ENCODE peak calls at places on chromosomes 7 and 10, in four cellular contexts. One of them, this sample, is unnamed.

GRCh38 chr7:137734221-137734620 is 112.6 kb downstream of the DGKI start:
- DNase-seq in GM23338: no peak
- DNase-seq in PC-3: no peak
- DNase-seq in neural progenitor cell: no peak
- DNase-seq in this sample: peak

GRCh38 chr7:115289966-115290365 is 368.1 kb downstream of the MDFIC start:
- DNase-seq in GM23338: no peak
- DNase-seq in neural progenitor cell: no peak
- DNase-seq in PC-3: no peak
- DNase-seq in this sample: peak

GRCh38 chr10:79123547-79123963 is 54.8 kb downstream of the ZMIZ1 start:
- DNase-seq in PC-3: no peak
- DNase-seq in neural progenitor cell: no peak
- DNase-seq in GM23338: no peak
- DNase-seq in this sample: no peak

GRCh38 chr10:91043173-91043910 is 122.5 kb upstream of the ANKRD1 start:
- DNase-seq in PC-3: peak
- DNase-seq in GM23338: peak
- DNase-seq in neural progenitor cell: peak
- DNase-seq in this sample: peak

GRCh38 chr7:124940306-124940705 is 10.7 kb upstream of the POT1 start:
- DNase-seq in PC-3: no peak
- DNase-seq in neural progenitor cell: no peak
- DNase-seq in GM23338: no peak
- DNase-seq in this sample: peak

GRCh38 chr7:156459582-156459981 is 181.0 kb upstream of the RNF32 start:
- DNase-seq in PC-3: no peak
- DNase-seq in neural progenitor cell: no peak
- DNase-seq in GM23338: no peak
- DNase-seq in this sample: no peak

GRCh38 chr10:61160253-61160652 is 216.3 kb upstream of the RHOBTB1 start:
- DNase-seq in neural progenitor cell: no peak
- DNase-seq in GM23338: no peak
- DNase-seq in PC-3: no peak
- DNase-seq in this sample: no peak

GRCh38 chr10:43255644-43256431 is 11.0 kb downstream of the RASGEF1A start:
- DNase-seq in PC-3: peak
- DNase-seq in GM23338: peak
- DNase-seq in neural progenitor cell: peak
- DNase-seq in this sample: peak

GRCh38 chr7:43758861-43759683 is 592 bp downstream of the BLVRA start:
- DNase-seq in PC-3: peak
- DNase-seq in neural progenitor cell: peak
- DNase-seq in GM23338: peak
- DNase-seq in this sample: peak

GRCh38 chr10:132631348-132631735 is 93.8 kb downstream of the INPP5A start:
- DNase-seq in neural progenitor cell: no peak
- DNase-seq in PC-3: no peak
- DNase-seq in GM23338: no peak
- DNase-seq in this sample: peak

GRCh38 chr7:143485500-143485899 is 7.8 kb downstream of the TAS2R41 start:
- DNase-seq in PC-3: no peak
- DNase-seq in neural progenitor cell: no peak
- DNase-seq in GM23338: no peak
- DNase-seq in this sample: peak

GRCh38 chr7:11786186-11786585 is 45.8 kb downstream of the THSD7A start:
- DNase-seq in neural progenitor cell: peak
- DNase-seq in PC-3: peak
- DNase-seq in GM23338: peak
- DNase-seq in this sample: no peak

GRCh38 chr7:72267291-72267800 is 144.8 kb downstream of the CALN1 start:
- DNase-seq in PC-3: no peak
- DNase-seq in GM23338: no peak
- DNase-seq in neural progenitor cell: no peak
- DNase-seq in this sample: no peak

GRCh38 chr7:31633454-31633853 is 53.6 kb upstream of the PPP1R17 start:
- DNase-seq in neural progenitor cell: no peak
- DNase-seq in PC-3: peak
- DNase-seq in GM23338: no peak
- DNase-seq in this sample: peak

GRCh38 chr7:81618400-81619014 is 151.3 kb downstream of the HGF start:
- DNase-seq in GM23338: peak
- DNase-seq in neural progenitor cell: no peak
- DNase-seq in PC-3: peak
- DNase-seq in this sample: peak

GRCh38 chr10:12107781-12108180 is 21.7 kb upstream of the SEC61A2 start:
- DNase-seq in neural progenitor cell: no peak
- DNase-seq in GM23338: no peak
- DNase-seq in PC-3: no peak
- DNase-seq in this sample: no peak

GRCh38 chr7:818031-818699 is 14.1 kb upstream of the SUN1 start:
- DNase-seq in PC-3: peak
- DNase-seq in GM23338: peak
- DNase-seq in neural progenitor cell: no peak
- DNase-seq in this sample: peak

GRCh38 chr7:73850781-73851207 is 8.5 kb upstream of the METTL27 start:
- DNase-seq in neural progenitor cell: no peak
- DNase-seq in PC-3: peak
- DNase-seq in GM23338: no peak
- DNase-seq in this sample: peak

GRCh38 chr7:39609462-39610149 is 13.8 kb upstream of the RALA start:
- DNase-seq in PC-3: no peak
- DNase-seq in neural progenitor cell: peak
- DNase-seq in GM23338: peak
- DNase-seq in this sample: peak

GRCh38 chr7:110061387-110061786 is 1029.5 kb upstream of the LRRN3 start:
- DNase-seq in neural progenitor cell: no peak
- DNase-seq in PC-3: no peak
- DNase-seq in GM23338: no peak
- DNase-seq in this sample: no peak

GRCh38 chr7:41478187-41478586 is 224.7 kb downstream of the INHBA start:
- DNase-seq in PC-3: no peak
- DNase-seq in neural progenitor cell: no peak
- DNase-seq in GM23338: no peak
- DNase-seq in this sample: no peak

GRCh38 chr10:111122127-111122526 is 45.3 kb downstream of the ADRA2A start:
- DNase-seq in PC-3: no peak
- DNase-seq in GM23338: no peak
- DNase-seq in neural progenitor cell: no peak
- DNase-seq in this sample: no peak

GRCh38 chr10:112585960-112586359 is 138.9 kb downstream of the VTI1A start:
- DNase-seq in PC-3: no peak
- DNase-seq in GM23338: no peak
- DNase-seq in neural progenitor cell: no peak
- DNase-seq in this sample: peak

GRCh38 chr10:35722226-35722625 is 80.1 kb upstream of the FZD8 start:
- DNase-seq in neural progenitor cell: no peak
- DNase-seq in PC-3: no peak
- DNase-seq in GM23338: no peak
- DNase-seq in this sample: no peak

GRCh38 chr10:43863859-43864591 is 215.3 kb upstream of the ZNF32 start:
- DNase-seq in PC-3: peak
- DNase-seq in GM23338: no peak
- DNase-seq in neural progenitor cell: no peak
- DNase-seq in this sample: peak

GRCh38 chr7:125606661-125607060 is 677.0 kb upstream of the POT1 start:
- DNase-seq in GM23338: no peak
- DNase-seq in neural progenitor cell: no peak
- DNase-seq in PC-3: no peak
- DNase-seq in this sample: no peak

GRCh38 chr7:87505122-87505521 is 29.6 kb upstream of the ABCB4 start:
- DNase-seq in neural progenitor cell: no peak
- DNase-seq in GM23338: no peak
- DNase-seq in PC-3: peak
- DNase-seq in this sample: no peak

GRCh38 chr7:142867398-142868187 is 12.7 kb downstream of the EPHB6 start:
- DNase-seq in PC-3: no peak
- DNase-seq in neural progenitor cell: no peak
- DNase-seq in GM23338: no peak
- DNase-seq in this sample: no peak

GRCh38 chr7:68507644-68508043 is 1090.6 kb upstream of the AUTS2 start:
- DNase-seq in GM23338: no peak
- DNase-seq in PC-3: no peak
- DNase-seq in neural progenitor cell: no peak
- DNase-seq in this sample: no peak

GRCh38 chr7:1193593-1194424 is 33.8 kb upstream of the ZFAND2A start:
- DNase-seq in PC-3: peak
- DNase-seq in GM23338: peak
- DNase-seq in neural progenitor cell: peak
- DNase-seq in this sample: peak

GRCh38 chr10:24209946-24210491 is 1.1 kb downstream of the KIAA1217 start:
- DNase-seq in neural progenitor cell: no peak
- DNase-seq in PC-3: peak
- DNase-seq in GM23338: no peak
- DNase-seq in this sample: peak

GRCh38 chr10:80452688-80453391 is 1.3 kb upstream of the TSPAN14 start:
- DNase-seq in neural progenitor cell: no peak
- DNase-seq in PC-3: no peak
- DNase-seq in GM23338: no peak
- DNase-seq in this sample: no peak

GRCh38 chr7:19552576-19552975 is 156.3 kb downstream of the POLR1F start:
- DNase-seq in neural progenitor cell: no peak
- DNase-seq in GM23338: no peak
- DNase-seq in PC-3: no peak
- DNase-seq in this sample: no peak
- TF ChIP-seq EZH2phosphoT487 in neural progenitor cell: no peak
- TF ChIP-seq EZH2phosphoT487 in GM23338: no peak
- TF ChIP-seq EZH2phosphoT487 in PC-3: no peak
- TF ChIP-seq EZH2phosphoT487 in this sample: no peak

GRCh38 chr7:2924866-2925840 is 81.0 kb upstream of the GNA12 start:
- DNase-seq in neural progenitor cell: no peak
- DNase-seq in PC-3: no peak
- DNase-seq in GM23338: no peak
- DNase-seq in this sample: no peak

GRCh38 chr7:2926898-2927405 is 82.8 kb upstream of the GNA12 start:
- DNase-seq in PC-3: no peak
- DNase-seq in GM23338: no peak
- DNase-seq in neural progenitor cell: no peak
- DNase-seq in this sample: no peak

GRCh38 chr7:2928256-2928612 is 84.1 kb upstream of the GNA12 start:
- DNase-seq in neural progenitor cell: no peak
- DNase-seq in PC-3: no peak
- DNase-seq in GM23338: no peak
- DNase-seq in this sample: no peak

GRCh38 chr7:2927592-2927991 is 83.5 kb upstream of the GNA12 start:
- DNase-seq in neural progenitor cell: no peak
- DNase-seq in GM23338: no peak
- DNase-seq in PC-3: no peak
- DNase-seq in this sample: no peak

DNA sequence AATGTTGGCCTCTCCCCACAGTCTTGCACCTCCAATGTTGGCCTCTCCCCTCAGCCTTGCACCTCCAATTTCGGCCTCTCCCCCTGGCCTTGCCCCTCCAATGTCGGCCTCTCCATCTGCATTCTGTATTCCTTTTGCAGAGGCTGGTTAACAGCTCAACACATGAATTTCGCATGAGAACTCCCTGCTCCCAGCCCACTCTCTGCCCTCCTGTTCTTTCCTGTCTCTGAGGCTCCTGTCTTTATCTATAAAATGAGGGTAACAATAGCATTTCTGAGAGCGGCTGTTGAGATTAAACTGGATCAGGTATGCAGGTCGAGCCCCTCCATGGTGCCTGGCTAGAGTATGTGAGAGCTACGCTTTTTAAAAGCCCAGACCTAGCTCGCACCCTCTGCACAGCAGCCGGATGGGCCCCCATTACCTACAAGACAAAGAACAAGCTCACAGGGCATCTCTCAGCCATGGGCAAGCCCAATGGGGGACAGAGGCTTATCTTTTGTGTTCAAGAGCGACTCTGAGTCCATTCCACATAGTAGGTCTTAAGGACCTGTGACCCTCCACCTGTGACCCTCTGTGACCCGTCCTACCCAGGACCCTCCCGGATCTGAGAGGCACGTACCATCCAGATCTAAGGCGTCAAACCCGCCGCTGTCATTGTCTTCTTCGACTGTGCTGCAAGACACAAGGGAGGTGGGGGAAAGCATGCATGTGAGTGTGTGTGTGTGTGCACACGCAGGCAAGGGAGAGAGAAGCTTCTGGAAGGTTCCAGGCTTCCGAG is 82.2 kb upstream of the GNA12 start:
- DNase-seq in PC-3: no peak
- DNase-seq in neural progenitor cell: no peak
- DNase-seq in GM23338: no peak
- DNase-seq in this sample: no peak
- TF ChIP-seq EZH2phosphoT487 in PC-3: no peak
- TF ChIP-seq EZH2phosphoT487 in neural progenitor cell: no peak
- TF ChIP-seq EZH2phosphoT487 in GM23338: no peak
- TF ChIP-seq EZH2phosphoT487 in this sample: no peak

DNA sequence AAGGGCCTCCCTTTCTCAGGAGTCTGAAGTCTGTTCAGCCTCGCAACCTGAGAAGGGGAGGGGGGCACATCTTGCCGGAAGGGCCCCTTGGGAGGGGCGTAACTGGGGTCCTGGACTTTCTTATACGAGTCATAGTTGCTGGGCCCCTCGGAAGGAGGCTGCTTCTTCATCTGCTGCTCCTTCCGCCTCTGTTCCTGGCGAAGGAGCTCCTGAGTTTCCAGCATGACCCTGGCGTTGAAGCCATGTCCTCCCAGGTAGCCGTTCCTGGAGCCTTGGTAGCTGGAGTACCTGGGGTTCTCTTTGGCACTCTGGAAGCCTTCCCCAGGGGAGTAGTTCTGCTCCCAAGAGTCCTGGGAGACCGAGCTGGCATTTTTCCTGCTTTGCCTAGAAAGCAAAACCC is 703.9 kb downstream of the PARD3 start:
- DNase-seq in GM23338: no peak
- DNase-seq in PC-3: no peak
- DNase-seq in neural progenitor cell: no peak
- DNase-seq in this sample: no peak
- TF ChIP-seq EZH2phosphoT487 in GM23338: no peak
- TF ChIP-seq EZH2phosphoT487 in PC-3: no peak
- TF ChIP-seq EZH2phosphoT487 in neural progenitor cell: no peak
- TF ChIP-seq EZH2phosphoT487 in this sample: no peak

DNA sequence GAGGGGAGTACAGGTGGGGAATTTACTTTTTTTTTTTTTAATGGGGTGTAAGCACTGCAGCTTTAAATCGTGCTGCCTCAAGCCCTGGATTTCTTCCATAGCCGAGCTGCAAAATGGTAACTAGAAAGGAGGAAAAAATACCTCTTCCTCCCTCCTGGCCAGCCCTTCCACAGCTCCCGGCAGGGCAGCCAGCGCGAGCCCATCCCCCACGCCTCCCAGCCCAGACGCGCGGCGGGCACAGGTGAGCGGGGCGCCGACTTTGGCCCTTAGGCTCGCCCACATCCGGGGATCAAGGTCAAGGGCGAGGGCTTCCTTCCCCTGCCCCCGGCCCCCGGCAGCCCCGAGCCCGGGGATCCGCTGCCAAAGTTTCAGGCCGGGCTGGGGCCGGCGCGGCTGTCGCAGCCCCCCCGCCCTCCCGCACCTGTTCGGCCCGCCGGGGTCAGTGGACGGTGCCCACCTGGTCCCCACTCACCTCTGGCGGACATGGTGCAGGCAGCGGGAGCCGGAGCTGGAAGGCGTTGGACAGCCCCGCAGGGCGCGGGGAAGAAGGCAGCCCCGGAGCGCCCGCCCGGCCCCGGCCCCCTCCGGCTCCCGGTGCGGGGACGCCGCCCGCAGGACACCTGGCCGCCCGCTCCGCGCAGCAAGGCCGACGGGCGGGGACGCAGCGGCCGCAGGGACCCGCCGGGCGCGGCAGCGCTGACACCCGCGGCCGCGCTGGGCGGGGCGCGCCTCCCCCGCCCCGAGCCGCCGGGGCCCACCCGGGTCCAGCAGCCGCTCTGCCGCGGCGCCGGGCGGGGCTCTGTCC is 53.8 kb upstream of the FHIP2A start:
- DNase-seq in neural progenitor cell: peak
- DNase-seq in GM23338: peak
- DNase-seq in PC-3: peak
- DNase-seq in this sample: peak
- TF ChIP-seq EZH2phosphoT487 in neural progenitor cell: peak
- TF ChIP-seq EZH2phosphoT487 in GM23338: no peak
- TF ChIP-seq EZH2phosphoT487 in PC-3: no peak
- TF ChIP-seq EZH2phosphoT487 in this sample: no peak

This sample was measured in GM23248.